ENCODE peak calls at places on chromosome 20, in four cellular contexts. One of them, this sample, is unnamed.

GRCh38 chr20:32231847-32232246 is 24.2 kb downstream of the POFUT1 start:
- DNase-seq in heart left ventricle: no peak
- DNase-seq in neural progenitor cell: no peak
- DNase-seq in IMR-90: peak; percentile 61
- DNase-seq in this sample: peak; percentile 11

GRCh38 chr20:32165836-32166545 is 41.6 kb downstream of the PLAGL2 start:
- DNase-seq in heart left ventricle: no peak
- DNase-seq in neural progenitor cell: no peak
- DNase-seq in IMR-90: no peak
- DNase-seq in this sample: no peak

GRCh38 chr20:39019805-39020325 is 57.7 kb downstream of the DHX35 start:
- DNase-seq in heart left ventricle: no peak
- DNase-seq in neural progenitor cell: no peak
- DNase-seq in IMR-90: no peak
- DNase-seq in this sample: no peak

GRCh38 chr20:44089987-44090674 is 96.9 kb downstream of the JPH2 start:
- DNase-seq in heart left ventricle: no peak
- DNase-seq in neural progenitor cell: no peak
- DNase-seq in IMR-90: peak; percentile 69
- DNase-seq in this sample: no peak

GRCh38 chr20:53654932-53655674 is 61.5 kb upstream of the ZNF217 start:
- DNase-seq in heart left ventricle: no peak
- DNase-seq in neural progenitor cell: no peak
- DNase-seq in IMR-90: no peak
- DNase-seq in this sample: no peak

GRCh38 chr20:34927736-34928135 is 27.9 kb downstream of the GSS start:
- DNase-seq in heart left ventricle: no peak
- DNase-seq in neural progenitor cell: no peak
- DNase-seq in IMR-90: peak; percentile 23
- DNase-seq in this sample: no peak

GRCh38 chr20:24977336-24977735 is 15.2 kb downstream of the APMAP start:
- DNase-seq in heart left ventricle: no peak
- DNase-seq in neural progenitor cell: no peak
- DNase-seq in IMR-90: no peak
- DNase-seq in this sample: no peak

GRCh38 chr20:50378170-50379000 is 131.8 kb upstream of the PTPN1 start:
- DNase-seq in heart left ventricle: no peak
- DNase-seq in neural progenitor cell: no peak
- DNase-seq in IMR-90: peak; percentile 59
- DNase-seq in this sample: no peak

GRCh38 chr20:1517010-1517409 is 25.8 kb upstream of the SIRPB2 start:
- DNase-seq in heart left ventricle: no peak
- DNase-seq in neural progenitor cell: no peak
- DNase-seq in IMR-90: no peak
- DNase-seq in this sample: no peak

GRCh38 chr20:59032713-59033059 is 551 bp upstream of the ATP5F1E start:
- DNase-seq in heart left ventricle: no peak
- DNase-seq in neural progenitor cell: no peak
- DNase-seq in IMR-90: peak; percentile 27
- DNase-seq in this sample: no peak

GRCh38 chr20:25071722-25072121 is 10.2 kb downstream of the VSX1 start:
- DNase-seq in heart left ventricle: no peak
- DNase-seq in neural progenitor cell: no peak
- DNase-seq in IMR-90: no peak
- DNase-seq in this sample: no peak

GRCh38 chr20:50242548-50242862 is 51.9 kb downstream of the CEBPB start:
- DNase-seq in heart left ventricle: no peak
- DNase-seq in neural progenitor cell: no peak
- DNase-seq in IMR-90: no peak
- DNase-seq in this sample: no peak

GRCh38 chr20:62603021-62603906 is 39.0 kb upstream of the SLCO4A1 start:
- DNase-seq in heart left ventricle: peak; percentile 86
- DNase-seq in neural progenitor cell: no peak
- DNase-seq in IMR-90: peak; percentile 47
- DNase-seq in this sample: no peak

DNA sequence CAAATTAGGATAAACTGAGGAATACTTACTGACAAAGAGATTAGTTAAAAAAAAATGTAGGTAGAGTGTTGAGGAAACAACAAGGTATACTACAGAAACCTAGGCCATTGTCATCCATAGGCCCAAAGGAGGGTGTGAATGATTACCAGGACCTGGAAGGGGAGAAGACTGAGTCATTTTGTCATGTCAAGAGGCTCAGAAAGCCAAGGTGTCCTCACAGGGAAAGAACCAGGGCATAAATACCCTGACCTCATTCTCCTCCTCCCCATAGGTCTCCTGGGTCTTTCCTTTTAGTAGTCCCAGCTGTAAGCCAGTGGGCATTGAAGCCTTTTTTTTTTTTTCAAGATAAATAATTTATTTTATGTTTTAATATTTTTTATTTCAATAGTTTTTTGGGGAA is 582.1 kb upstream of the JAG1 start:
- DNase-seq in heart left ventricle: no peak
- DNase-seq in neural progenitor cell: no peak
- DNase-seq in IMR-90: no peak
- DNase-seq in this sample: no peak
- TF ChIP-seq CTCF in heart left ventricle: no peak
- TF ChIP-seq CTCF in neural progenitor cell: no peak
- TF ChIP-seq CTCF in IMR-90: no peak
- TF ChIP-seq CTCF in this sample: no peak

GRCh38 chr20:57397004-57397692 is 6.0 kb downstream of the RBM38 start:
- DNase-seq in heart left ventricle: peak; percentile 56
- DNase-seq in neural progenitor cell: no peak
- DNase-seq in IMR-90: no peak
- DNase-seq in this sample: no peak

GRCh38 chr20:57397693-57398108 is 6.5 kb downstream of the RBM38 start:
- DNase-seq in heart left ventricle: peak; percentile 70
- DNase-seq in neural progenitor cell: no peak
- DNase-seq in IMR-90: no peak
- DNase-seq in this sample: peak; percentile 73

GRCh38 chr20:57399587-57400261 is 8.5 kb downstream of the RBM38 start:
- DNase-seq in heart left ventricle: peak; percentile 68
- DNase-seq in neural progenitor cell: no peak
- DNase-seq in IMR-90: peak; percentile 16
- DNase-seq in this sample: peak; percentile 26

GRCh38 chr20:57398901-57399535 is 7.8 kb downstream of the RBM38 start:
- DNase-seq in heart left ventricle: no peak
- DNase-seq in neural progenitor cell: peak; percentile 58
- DNase-seq in IMR-90: no peak
- DNase-seq in this sample: no peak

DNA sequence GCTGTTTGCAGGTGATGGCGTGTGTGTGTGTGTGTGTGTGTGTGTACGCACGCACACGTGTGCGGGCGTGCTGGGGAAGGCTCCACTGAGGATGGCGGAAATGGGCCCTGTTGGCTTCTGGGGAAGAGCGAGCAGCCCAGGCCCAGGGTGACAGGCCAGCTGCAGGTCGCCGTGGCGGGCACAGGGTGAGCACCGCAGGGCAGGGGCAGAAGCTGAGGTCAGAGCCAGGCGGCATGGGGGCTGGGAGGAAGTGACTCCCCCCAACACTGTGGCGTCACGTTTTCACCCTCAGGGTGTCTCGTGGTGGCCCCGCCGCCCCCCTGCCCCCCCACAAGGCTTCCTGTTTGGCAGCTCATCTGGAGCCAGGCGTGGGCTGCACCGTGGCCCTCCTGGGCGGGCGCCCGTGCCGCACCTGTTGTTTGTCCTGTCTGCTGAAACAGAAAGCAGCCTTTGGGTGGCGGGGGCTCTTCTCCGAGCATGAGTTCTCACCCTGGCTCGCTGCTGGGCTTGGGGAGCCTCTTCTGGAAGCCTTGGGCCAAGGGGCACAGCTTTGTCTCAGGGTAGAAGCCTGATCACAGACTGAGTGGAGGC is 7.1 kb downstream of the RBM38 start:
- DNase-seq in heart left ventricle: peak; percentile 80
- DNase-seq in neural progenitor cell: no peak
- DNase-seq in IMR-90: no peak
- DNase-seq in this sample: peak; percentile 95
- H3K27ac ChIP-seq in heart left ventricle: peak overlapping the region; percentile 81
- H3K27ac ChIP-seq in neural progenitor cell: peak overlapping the region; percentile 23
- H3K27ac ChIP-seq in IMR-90: no peak overlapping the region
- H3K27ac ChIP-seq in this sample: peak overlapping the region; percentile 99

DNA sequence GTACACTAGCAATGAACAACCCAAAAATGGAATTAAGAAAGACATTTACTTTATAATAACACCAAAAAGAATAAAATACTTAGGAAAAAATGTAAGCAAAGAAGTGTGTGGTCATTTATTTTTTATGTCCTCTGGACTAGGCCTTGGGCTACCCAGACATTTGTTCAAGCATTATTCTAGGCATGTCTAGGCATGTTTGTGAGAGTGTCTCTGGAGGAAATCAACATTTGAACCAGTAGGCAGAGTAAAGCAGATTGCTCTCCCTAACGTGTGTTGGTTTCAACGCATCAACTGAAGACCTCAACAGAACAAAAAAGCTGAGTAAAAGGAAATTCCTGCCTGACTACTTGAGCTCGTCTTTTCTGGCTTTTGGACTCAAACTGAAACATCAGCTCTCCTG is 84.5 kb downstream of the ANKEF1 start:
- DNase-seq in heart left ventricle: no peak
- DNase-seq in neural progenitor cell: no peak
- DNase-seq in IMR-90: no peak
- DNase-seq in this sample: no peak
- TF ChIP-seq CTCF in heart left ventricle: no peak
- TF ChIP-seq CTCF in neural progenitor cell: no peak
- TF ChIP-seq CTCF in IMR-90: no peak
- TF ChIP-seq CTCF in this sample: no peak

GRCh38 chr20:57474191-57474590 is 50.7 kb downstream of the CTCFL start:
- DNase-seq in heart left ventricle: no peak
- DNase-seq in neural progenitor cell: no peak
- DNase-seq in IMR-90: no peak
- DNase-seq in this sample: no peak
- H3K27ac ChIP-seq in heart left ventricle: peak overlapping the region; percentile 67
- H3K27ac ChIP-seq in neural progenitor cell: no peak overlapping the region
- H3K27ac ChIP-seq in IMR-90: no peak overlapping the region
- H3K27ac ChIP-seq in this sample: no peak overlapping the region

This sample was measured in CD4-positive, alpha-beta T cell.